ENCODE peak calls at places on chromosomes 16 and 17, in ten cellular contexts. A is psoas muscle, X is brain microvascular endothelial cell, Y is GM23338, C is IMR-90, J is neural progenitor cell, G is astrocyte, V is endothelial cell, P is hepatocyte, W is BJ. T is an unnamed sample.

GRCh38 chr17:37607637-37608368 is 1.4 kb downstream of the SYNRG start:
- DNase-seq in A (no peak), X (no peak), Y (no peak), C (no peak), J (peak), G (no peak), V (peak), P (no peak), W (no peak), T (no peak)

GRCh38 chr17:17647521-17648178 is 33.6 kb upstream of the RAI1 start:
- DNase-seq in A (no peak), X (no peak), Y (no peak), C (no peak), J (no peak), G (no peak), V (no peak), P (peak), W (no peak), T (no peak)

GRCh38 chr17:57002904-57003303 is 25.0 kb downstream of the SCPEP1 start:
- DNase-seq in A (no peak), X (no peak), Y (no peak), C (no peak), J (no peak), G (no peak), V (no peak), P (no peak), W (no peak), T (no peak)

GRCh38 chr17:6461246-6461645 is 17.0 kb downstream of the PIMREG start:
- DNase-seq in A (peak), X (no peak), Y (no peak), C (no peak), J (no peak), G (no peak), V (no peak), P (no peak), W (no peak), T (no peak)

GRCh38 chr17:60989439-60989838 is 311.8 kb downstream of the BCAS3 start:
- DNase-seq in A (no peak), X (no peak), Y (no peak), C (no peak), J (no peak), G (no peak), V (no peak), P (no peak), W (no peak), T (no peak)

GRCh38 chr16:11530171-11530940 is 56.4 kb downstream of the LITAF start:
- DNase-seq in A (no peak), X (no peak), Y (no peak), C (peak), J (peak), G (no peak), V (no peak), P (no peak), W (no peak), T (no peak)

GRCh38 chr16:56988161-56988947 is 1.0 kb upstream of the NLRC5 start:
- DNase-seq in A (no peak), X (no peak), Y (no peak), C (peak), J (no peak), G (no peak), V (no peak), P (no peak), W (no peak), T (no peak)

GRCh38 chr16:22098538-22099255 is 6.4 kb downstream of the VWA3A start:
- DNase-seq in A (no peak), X (peak), Y (peak), C (peak), J (peak), G (peak), V (no peak), P (peak), W (no peak), T (no peak)

GRCh38 chr17:41635121-41636097 is 11.0 kb upstream of the KRT17 start:
- DNase-seq in A (no peak), X (no peak), Y (no peak), C (no peak), J (peak), G (no peak), V (no peak), P (peak), W (no peak), T (no peak)

GRCh38 chr17:48297825-48298224 is 132.2 kb downstream of the SKAP1 start:
- DNase-seq in A (no peak), X (no peak), Y (no peak), C (no peak), J (no peak), G (no peak), V (no peak), P (no peak), W (no peak), T (no peak)

GRCh38 chr17:48293319-48294192 is 136.5 kb downstream of the SKAP1 start:
- DNase-seq in A (no peak), X (no peak), Y (peak), C (no peak), J (no peak), G (no peak), V (no peak), P (no peak), W (no peak), T (no peak)

GRCh38 chr17:48294989-48295892 is 134.8 kb downstream of the SKAP1 start:
- DNase-seq in A (no peak), X (no peak), Y (no peak), C (no peak), J (no peak), G (no peak), V (no peak), P (no peak), W (no peak), T (no peak)

GRCh38 chr17:48296453-48296852 is 133.6 kb downstream of the SKAP1 start:
- DNase-seq in A (no peak), X (no peak), Y (no peak), C (no peak), J (no peak), G (no peak), V (no peak), P (no peak), W (no peak), T (no peak)

DNA sequence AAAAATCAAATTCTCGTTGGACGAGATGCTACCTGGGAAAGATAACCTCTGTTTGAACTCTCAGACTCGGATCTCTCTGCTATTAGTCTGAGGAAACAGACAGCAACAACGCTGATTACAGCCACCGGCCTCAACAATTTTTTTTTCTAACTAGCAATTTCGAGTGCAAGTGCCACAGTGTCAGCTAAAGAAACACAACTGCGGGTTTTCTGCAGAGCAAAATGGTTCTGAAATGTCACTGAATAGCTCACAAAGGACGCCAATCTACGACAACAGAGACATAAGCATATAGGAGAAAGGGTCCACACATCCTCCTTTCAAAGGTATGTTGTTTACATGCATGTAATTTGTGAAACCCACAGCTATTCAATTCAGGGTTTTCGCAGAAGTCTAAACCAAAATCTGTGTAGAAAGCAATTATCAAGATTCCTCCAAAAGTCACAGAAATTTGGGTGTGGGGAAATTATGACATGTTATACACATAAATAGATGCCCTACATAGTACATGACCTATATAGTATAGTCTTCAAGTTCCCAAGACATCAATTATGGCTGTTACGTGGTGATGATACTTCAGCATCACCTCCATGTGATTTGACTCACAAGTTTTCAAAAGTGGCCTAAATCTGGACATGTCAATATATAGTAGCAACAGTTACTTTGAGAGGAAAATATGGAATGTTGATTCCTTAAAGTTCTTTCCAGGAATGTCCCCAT is 135.7 kb downstream of the SKAP1 start:
- DNase-seq in A (no peak), X (no peak), Y (no peak), C (no peak), J (no peak), G (no peak), V (no peak), P (no peak), W (no peak), T (no peak)
- TF ChIP-seq CTCF in A (no peak), X (no peak), Y (no peak), C (no peak), J (no peak), G (no peak), V (no peak), P (no peak), W (no peak), T (no peak)

GRCh38 chr16:896261-897199 is 74.3 kb downstream of the LMF1 start:
- DNase-seq in A (no peak), X (no peak), Y (no peak), C (no peak), J (no peak), G (no peak), V (no peak), P (no peak), W (no peak), T (no peak)

GRCh38 chr16:895371-895770 is 75.4 kb downstream of the LMF1 start:
- DNase-seq in A (no peak), X (no peak), Y (no peak), C (no peak), J (no peak), G (no peak), V (no peak), P (no peak), W (no peak), T (no peak)

GRCh38 chr16:897701-898100 is 73.1 kb downstream of the LMF1 start:
- DNase-seq in A (peak), X (no peak), Y (no peak), C (no peak), J (no peak), G (no peak), V (no peak), P (no peak), W (no peak), T (no peak)

GRCh38 chr16:898216-898615 is 72.6 kb downstream of the LMF1 start:
- DNase-seq in A (peak), X (no peak), Y (no peak), C (no peak), J (no peak), G (no peak), V (no peak), P (no peak), W (no peak), T (no peak)

GRCh38 chr16:897200-897543 is 73.6 kb downstream of the LMF1 start:
- DNase-seq in A (no peak), X (no peak), Y (no peak), C (no peak), J (no peak), G (no peak), V (no peak), P (no peak), W (no peak), T (no peak)
- TF ChIP-seq CTCF in A (no peak), X (no peak), Y (peak), C (no peak), J (peak), G (no peak), V (no peak), P (no peak), W (no peak), T (no peak)

DNA sequence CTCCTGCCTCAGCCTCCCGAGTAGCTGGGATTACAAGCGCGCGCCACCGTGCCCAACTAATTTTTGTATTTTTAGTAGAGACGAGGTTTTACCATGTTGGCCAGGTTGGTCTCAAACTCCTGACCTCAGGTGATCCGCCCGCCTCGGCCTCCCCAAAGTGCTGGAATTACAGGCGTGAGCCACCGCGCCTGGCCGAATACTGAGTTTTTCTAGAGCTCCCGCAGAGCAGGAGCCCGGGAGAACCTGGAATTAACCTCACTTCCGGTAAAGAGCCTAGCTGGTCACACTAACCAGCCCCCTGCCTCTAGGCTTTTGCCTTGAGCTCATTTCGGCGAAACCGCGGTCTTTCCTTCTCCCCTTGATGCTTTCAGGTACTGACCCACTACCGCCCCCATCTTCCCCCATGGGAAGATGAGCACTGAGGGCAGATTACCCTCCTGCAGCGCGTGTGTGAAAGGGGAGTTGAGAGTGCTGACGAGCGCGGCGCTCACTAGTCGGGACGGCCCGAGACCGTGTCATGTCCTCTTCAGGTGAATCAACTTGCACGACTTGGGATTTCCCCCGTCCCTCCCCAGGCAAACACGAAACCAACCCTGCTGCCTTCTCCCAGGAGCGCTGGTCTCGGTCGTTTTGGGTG is 743 bp upstream of the NEK8 start:
- DNase-seq in A (peak), X (peak), Y (peak), C (peak), J (peak), G (peak), V (peak), P (peak), W (no peak), T (peak)
- TF ChIP-seq CTCF in A (no peak), X (peak), Y (peak), C (peak), J (peak), G (no peak), V (no peak), P (peak), W (peak), T (no peak)

GRCh38 chr17:78138204-78139060 is 7.8 kb upstream of the C17orf99 start:
- DNase-seq in A (no peak), X (no peak), Y (no peak), C (no peak), J (no peak), G (no peak), V (no peak), P (no peak), W (no peak), T (no peak)
- TF ChIP-seq CTCF in A (no peak), X (no peak), Y (no peak), C (no peak), J (no peak), G (no peak), V (no peak), P (no peak), W (no peak), T (no peak)

T was measured in omental fat pad.